ENCODE peak calls at places on chromosomes 6 and 20, in ten cellular contexts. One of them, this sample, is unnamed.
A peak's percentile ranks its signal among the peaks of the same experiment; 100 is the strongest.

GRCh38 chr6:26394289-26394688 is 7.8 kb upstream of the BTN3A1 start:
- DNase-seq in lung: no peak
- DNase-seq in non-pigmented ciliary epithelial cell: peak; percentile 55
- DNase-seq in stimulated activated CD4-positive, alpha-beta T cell treated with anti-CD3 and anti-CD28 coated beads, Interleukin-1b, Interleukin-23, amount 100 ng/mL, for 1 hour: no peak
- DNase-seq in ELF-1: no peak
- DNase-seq in myocyte: peak; percentile 88
- DNase-seq in neural crest cell: no peak
- DNase-seq in hypothalamus: no peak
- DNase-seq in KBM-7: no peak
- DNase-seq in Karpas-422: no peak
- DNase-seq in this sample: peak; percentile 27

GRCh38 chr20:44593721-44594120 is 11.3 kb downstream of the PKIG start:
- DNase-seq in lung: no peak
- DNase-seq in non-pigmented ciliary epithelial cell: no peak
- DNase-seq in stimulated activated CD4-positive, alpha-beta T cell treated with anti-CD3 and anti-CD28 coated beads, Interleukin-1b, Interleukin-23, amount 100 ng/mL, for 1 hour: no peak
- DNase-seq in ELF-1: no peak
- DNase-seq in myocyte: no peak
- DNase-seq in neural crest cell: no peak
- DNase-seq in hypothalamus: no peak
- DNase-seq in KBM-7: no peak
- DNase-seq in Karpas-422: no peak
- DNase-seq in this sample: no peak

GRCh38 chr6:22412994-22413393 is 116.2 kb upstream of the PRL start:
- DNase-seq in lung: no peak
- DNase-seq in non-pigmented ciliary epithelial cell: no peak
- DNase-seq in stimulated activated CD4-positive, alpha-beta T cell treated with anti-CD3 and anti-CD28 coated beads, Interleukin-1b, Interleukin-23, amount 100 ng/mL, for 1 hour: no peak
- DNase-seq in ELF-1: peak; percentile 39
- DNase-seq in myocyte: no peak
- DNase-seq in neural crest cell: no peak
- DNase-seq in hypothalamus: no peak
- DNase-seq in KBM-7: no peak
- DNase-seq in Karpas-422: no peak
- DNase-seq in this sample: no peak

GRCh38 chr6:48904809-48905208 is 558.2 kb downstream of the MMUT start:
- DNase-seq in lung: no peak
- DNase-seq in non-pigmented ciliary epithelial cell: no peak
- DNase-seq in stimulated activated CD4-positive, alpha-beta T cell treated with anti-CD3 and anti-CD28 coated beads, Interleukin-1b, Interleukin-23, amount 100 ng/mL, for 1 hour: no peak
- DNase-seq in ELF-1: no peak
- DNase-seq in myocyte: no peak
- DNase-seq in neural crest cell: no peak
- DNase-seq in hypothalamus: no peak
- DNase-seq in KBM-7: no peak
- DNase-seq in Karpas-422: no peak
- DNase-seq in this sample: no peak

GRCh38 chr20:50813801-50814200 is 18.9 kb downstream of the BCAS4 start:
- DNase-seq in lung: no peak
- DNase-seq in non-pigmented ciliary epithelial cell: no peak
- DNase-seq in stimulated activated CD4-positive, alpha-beta T cell treated with anti-CD3 and anti-CD28 coated beads, Interleukin-1b, Interleukin-23, amount 100 ng/mL, for 1 hour: no peak
- DNase-seq in ELF-1: no peak
- DNase-seq in myocyte: no peak
- DNase-seq in neural crest cell: no peak
- DNase-seq in hypothalamus: no peak
- DNase-seq in KBM-7: no peak
- DNase-seq in Karpas-422: peak; percentile 73
- DNase-seq in this sample: no peak

GRCh38 chr6:5086294-5086890 is 1.3 kb downstream of the PPP1R3G start:
- DNase-seq in lung: no peak
- DNase-seq in non-pigmented ciliary epithelial cell: no peak
- DNase-seq in stimulated activated CD4-positive, alpha-beta T cell treated with anti-CD3 and anti-CD28 coated beads, Interleukin-1b, Interleukin-23, amount 100 ng/mL, for 1 hour: no peak
- DNase-seq in ELF-1: no peak
- DNase-seq in myocyte: no peak
- DNase-seq in neural crest cell: no peak
- DNase-seq in hypothalamus: no peak
- DNase-seq in KBM-7: no peak
- DNase-seq in Karpas-422: no peak
- DNase-seq in this sample: no peak

GRCh38 chr6:46733410-46733809 is 1.8 kb downstream of the PLA2G7 start:
- DNase-seq in lung: no peak
- DNase-seq in non-pigmented ciliary epithelial cell: no peak
- DNase-seq in stimulated activated CD4-positive, alpha-beta T cell treated with anti-CD3 and anti-CD28 coated beads, Interleukin-1b, Interleukin-23, amount 100 ng/mL, for 1 hour: no peak
- DNase-seq in ELF-1: peak; percentile 3
- DNase-seq in myocyte: no peak
- DNase-seq in neural crest cell: no peak
- DNase-seq in hypothalamus: no peak
- DNase-seq in KBM-7: no peak
- DNase-seq in Karpas-422: no peak
- DNase-seq in this sample: no peak

GRCh38 chr6:38517005-38517404 is 122.7 kb downstream of the BTBD9 start:
- DNase-seq in lung: no peak
- DNase-seq in non-pigmented ciliary epithelial cell: no peak
- DNase-seq in stimulated activated CD4-positive, alpha-beta T cell treated with anti-CD3 and anti-CD28 coated beads, Interleukin-1b, Interleukin-23, amount 100 ng/mL, for 1 hour: no peak
- DNase-seq in ELF-1: no peak
- DNase-seq in myocyte: no peak
- DNase-seq in neural crest cell: no peak
- DNase-seq in hypothalamus: no peak
- DNase-seq in KBM-7: no peak
- DNase-seq in Karpas-422: no peak
- DNase-seq in this sample: no peak

GRCh38 chr20:15760217-15760567 is 813.1 kb downstream of the KIF16B start:
- DNase-seq in lung: no peak
- DNase-seq in non-pigmented ciliary epithelial cell: no peak
- DNase-seq in stimulated activated CD4-positive, alpha-beta T cell treated with anti-CD3 and anti-CD28 coated beads, Interleukin-1b, Interleukin-23, amount 100 ng/mL, for 1 hour: no peak
- DNase-seq in ELF-1: no peak
- DNase-seq in myocyte: peak; percentile 97
- DNase-seq in neural crest cell: no peak
- DNase-seq in hypothalamus: no peak
- DNase-seq in KBM-7: no peak
- DNase-seq in Karpas-422: no peak
- DNase-seq in this sample: no peak

GRCh38 chr20:38018385-38018784 is 14.9 kb downstream of the TTI1 start:
- DNase-seq in lung: no peak
- DNase-seq in non-pigmented ciliary epithelial cell: no peak
- DNase-seq in stimulated activated CD4-positive, alpha-beta T cell treated with anti-CD3 and anti-CD28 coated beads, Interleukin-1b, Interleukin-23, amount 100 ng/mL, for 1 hour: no peak
- DNase-seq in ELF-1: no peak
- DNase-seq in myocyte: no peak
- DNase-seq in neural crest cell: no peak
- DNase-seq in hypothalamus: no peak
- DNase-seq in KBM-7: no peak
- DNase-seq in Karpas-422: no peak
- DNase-seq in this sample: no peak

GRCh38 chr20:57482148-57482547 is 42.8 kb downstream of the CTCFL start:
- DNase-seq in lung: no peak
- DNase-seq in non-pigmented ciliary epithelial cell: no peak
- DNase-seq in stimulated activated CD4-positive, alpha-beta T cell treated with anti-CD3 and anti-CD28 coated beads, Interleukin-1b, Interleukin-23, amount 100 ng/mL, for 1 hour: no peak
- DNase-seq in ELF-1: no peak
- DNase-seq in myocyte: no peak
- DNase-seq in neural crest cell: no peak
- DNase-seq in hypothalamus: no peak
- DNase-seq in KBM-7: no peak
- DNase-seq in Karpas-422: peak; percentile 88
- DNase-seq in this sample: no peak

GRCh38 chr20:13800728-13801134 is 15.9 kb downstream of the NDUFAF5 start:
- DNase-seq in lung: peak; percentile 83
- DNase-seq in non-pigmented ciliary epithelial cell: peak; percentile 61
- DNase-seq in stimulated activated CD4-positive, alpha-beta T cell treated with anti-CD3 and anti-CD28 coated beads, Interleukin-1b, Interleukin-23, amount 100 ng/mL, for 1 hour: no peak
- DNase-seq in ELF-1: no peak
- DNase-seq in myocyte: peak; percentile 100
- DNase-seq in neural crest cell: no peak
- DNase-seq in hypothalamus: peak; percentile 29
- DNase-seq in KBM-7: peak; percentile 27
- DNase-seq in Karpas-422: no peak
- DNase-seq in this sample: peak; percentile 88

GRCh38 chr6:47073125-47074110 is 31.3 kb upstream of the ADGRF1 start:
- DNase-seq in lung: no peak
- DNase-seq in non-pigmented ciliary epithelial cell: no peak
- DNase-seq in stimulated activated CD4-positive, alpha-beta T cell treated with anti-CD3 and anti-CD28 coated beads, Interleukin-1b, Interleukin-23, amount 100 ng/mL, for 1 hour: no peak
- DNase-seq in ELF-1: no peak
- DNase-seq in myocyte: no peak
- DNase-seq in neural crest cell: no peak
- DNase-seq in hypothalamus: no peak
- DNase-seq in KBM-7: peak; percentile 42
- DNase-seq in Karpas-422: peak; percentile 53
- DNase-seq in this sample: no peak

This sample was measured in stomach.